ENCODE peak calls at places on chromosomes 12 and 14, in nine cellular contexts. One of them, this sample, is unnamed.

GRCh38 chr14:30874999-30875787 is 834 bp downstream of the COCH start:
- DNase-seq in amniotic stem cell: no peak
- DNase-seq in T-helper 2 cell: no peak
- DNase-seq in astrocyte: no peak
- DNase-seq in HT1080: no peak
- DNase-seq in amygdala: no peak
- DNase-seq in SW480: no peak
- DNase-seq in cardiac muscle cell: no peak
- DNase-seq in NCI-H2029 treated with DMSO at 0.1 percent for 48 hours: no peak
- DNase-seq in this sample: no peak

GRCh38 chr14:37247777-37248461 is 50.2 kb downstream of the MIPOL1 start:
- DNase-seq in SW480: no peak
- DNase-seq in T-helper 2 cell: no peak
- DNase-seq in astrocyte: no peak
- DNase-seq in amygdala: no peak
- DNase-seq in cardiac muscle cell: no peak
- DNase-seq in amniotic stem cell: no peak
- DNase-seq in HT1080: no peak
- DNase-seq in NCI-H2029 treated with DMSO at 0.1 percent for 48 hours: peak
- DNase-seq in this sample: no peak

GRCh38 chr14:74571441-74571841 is 40.6 kb downstream of the LTBP2 start:
- DNase-seq in astrocyte: peak
- DNase-seq in cardiac muscle cell: peak
- DNase-seq in amniotic stem cell: no peak
- DNase-seq in amygdala: no peak
- DNase-seq in T-helper 2 cell: no peak
- DNase-seq in HT1080: no peak
- DNase-seq in SW480: no peak
- DNase-seq in NCI-H2029 treated with DMSO at 0.1 percent for 48 hours: no peak
- DNase-seq in this sample: no peak

GRCh38 chr14:71588028-71588427 is 344.2 kb upstream of the RGS6 start:
- DNase-seq in SW480: no peak
- DNase-seq in amniotic stem cell: peak
- DNase-seq in NCI-H2029 treated with DMSO at 0.1 percent for 48 hours: no peak
- DNase-seq in amygdala: no peak
- DNase-seq in HT1080: peak
- DNase-seq in T-helper 2 cell: no peak
- DNase-seq in astrocyte: peak
- DNase-seq in cardiac muscle cell: peak
- DNase-seq in this sample: no peak

GRCh38 chr14:47442206-47442605 is 233.2 kb downstream of the MDGA2 start:
- DNase-seq in astrocyte: peak
- DNase-seq in NCI-H2029 treated with DMSO at 0.1 percent for 48 hours: no peak
- DNase-seq in HT1080: peak
- DNase-seq in cardiac muscle cell: peak
- DNase-seq in SW480: peak
- DNase-seq in amniotic stem cell: no peak
- DNase-seq in amygdala: no peak
- DNase-seq in T-helper 2 cell: no peak
- DNase-seq in this sample: no peak

GRCh38 chr12:121580959-121581680 is at the start of gene KDM2B:
- DNase-seq in amygdala: peak
- DNase-seq in T-helper 2 cell: no peak
- DNase-seq in NCI-H2029 treated with DMSO at 0.1 percent for 48 hours: no peak
- DNase-seq in SW480: no peak
- DNase-seq in cardiac muscle cell: peak
- DNase-seq in HT1080: no peak
- DNase-seq in amniotic stem cell: no peak
- DNase-seq in astrocyte: peak
- DNase-seq in this sample: peak

GRCh38 chr12:112350593-112351592 is 31.3 kb downstream of the HECTD4 start:
- DNase-seq in amygdala: no peak
- DNase-seq in NCI-H2029 treated with DMSO at 0.1 percent for 48 hours: peak
- DNase-seq in amniotic stem cell: no peak
- DNase-seq in astrocyte: peak
- DNase-seq in HT1080: no peak
- DNase-seq in SW480: no peak
- DNase-seq in cardiac muscle cell: no peak
- DNase-seq in T-helper 2 cell: no peak
- DNase-seq in this sample: no peak

GRCh38 chr12:56034586-56035332 is 7.0 kb upstream of the RPS26 start:
- DNase-seq in SW480: no peak
- DNase-seq in amygdala: no peak
- DNase-seq in T-helper 2 cell: no peak
- DNase-seq in NCI-H2029 treated with DMSO at 0.1 percent for 48 hours: no peak
- DNase-seq in astrocyte: no peak
- DNase-seq in HT1080: no peak
- DNase-seq in amniotic stem cell: no peak
- DNase-seq in cardiac muscle cell: no peak
- DNase-seq in this sample: no peak

GRCh38 chr12:12715459-12716150 is 1.6 kb upstream of the CDKN1B start:
- DNase-seq in T-helper 2 cell: no peak
- DNase-seq in amygdala: no peak
- DNase-seq in cardiac muscle cell: no peak
- DNase-seq in HT1080: no peak
- DNase-seq in SW480: peak
- DNase-seq in amniotic stem cell: no peak
- DNase-seq in astrocyte: peak
- DNase-seq in NCI-H2029 treated with DMSO at 0.1 percent for 48 hours: peak
- DNase-seq in this sample: no peak

GRCh38 chr12:90940872-90941499 is 14.0 kb downstream of the CCER1 start:
- DNase-seq in SW480: peak
- DNase-seq in T-helper 2 cell: no peak
- DNase-seq in amygdala: no peak
- DNase-seq in HT1080: no peak
- DNase-seq in astrocyte: peak
- DNase-seq in cardiac muscle cell: peak
- DNase-seq in amniotic stem cell: peak
- DNase-seq in NCI-H2029 treated with DMSO at 0.1 percent for 48 hours: peak
- DNase-seq in this sample: no peak

GRCh38 chr12:108525681-108526080 is 10.6 kb downstream of the FICD start:
- DNase-seq in NCI-H2029 treated with DMSO at 0.1 percent for 48 hours: no peak
- DNase-seq in SW480: no peak
- DNase-seq in T-helper 2 cell: no peak
- DNase-seq in astrocyte: peak
- DNase-seq in amniotic stem cell: no peak
- DNase-seq in HT1080: peak
- DNase-seq in cardiac muscle cell: no peak
- DNase-seq in amygdala: no peak
- DNase-seq in this sample: no peak

GRCh38 chr12:122062832-122063690 is 15.5 kb upstream of the MLXIP start:
- DNase-seq in cardiac muscle cell: peak
- DNase-seq in astrocyte: peak
- DNase-seq in amygdala: no peak
- DNase-seq in T-helper 2 cell: no peak
- DNase-seq in amniotic stem cell: peak
- DNase-seq in HT1080: peak
- DNase-seq in SW480: peak
- DNase-seq in NCI-H2029 treated with DMSO at 0.1 percent for 48 hours: peak
- DNase-seq in this sample: no peak

GRCh38 chr12:54680374-54680773 is 32.2 kb upstream of the DCD start:
- DNase-seq in cardiac muscle cell: peak
- DNase-seq in astrocyte: no peak
- DNase-seq in T-helper 2 cell: no peak
- DNase-seq in HT1080: peak
- DNase-seq in amygdala: no peak
- DNase-seq in SW480: peak
- DNase-seq in NCI-H2029 treated with DMSO at 0.1 percent for 48 hours: no peak
- DNase-seq in amniotic stem cell: no peak
- DNase-seq in this sample: no peak

GRCh38 chr12:109873653-109874052 is 6.7 kb downstream of the GLTP start:
- DNase-seq in astrocyte: no peak
- DNase-seq in T-helper 2 cell: no peak
- DNase-seq in amniotic stem cell: no peak
- DNase-seq in amygdala: no peak
- DNase-seq in HT1080: no peak
- DNase-seq in NCI-H2029 treated with DMSO at 0.1 percent for 48 hours: no peak
- DNase-seq in cardiac muscle cell: peak
- DNase-seq in SW480: no peak
- DNase-seq in this sample: no peak

GRCh38 chr14:103260629-103261124 is 73.4 kb upstream of the EIF5 start:
- DNase-seq in cardiac muscle cell: peak
- DNase-seq in amniotic stem cell: no peak
- DNase-seq in amygdala: no peak
- DNase-seq in NCI-H2029 treated with DMSO at 0.1 percent for 48 hours: no peak
- DNase-seq in SW480: peak
- DNase-seq in HT1080: peak
- DNase-seq in astrocyte: peak
- DNase-seq in T-helper 2 cell: no peak
- DNase-seq in this sample: no peak

GRCh38 chr12:69130064-69130463 is 109.3 kb upstream of the CPSF6 start:
- DNase-seq in NCI-H2029 treated with DMSO at 0.1 percent for 48 hours: no peak
- DNase-seq in T-helper 2 cell: no peak
- DNase-seq in HT1080: no peak
- DNase-seq in SW480: no peak
- DNase-seq in astrocyte: no peak
- DNase-seq in cardiac muscle cell: peak
- DNase-seq in amygdala: no peak
- DNase-seq in amniotic stem cell: no peak
- DNase-seq in this sample: no peak

GRCh38 chr12:118188690-118189371 is 52.9 kb downstream of the PEBP1 start:
- DNase-seq in cardiac muscle cell: peak
- DNase-seq in amniotic stem cell: no peak
- DNase-seq in NCI-H2029 treated with DMSO at 0.1 percent for 48 hours: no peak
- DNase-seq in HT1080: no peak
- DNase-seq in amygdala: peak
- DNase-seq in T-helper 2 cell: no peak
- DNase-seq in astrocyte: peak
- DNase-seq in SW480: no peak
- DNase-seq in this sample: peak

GRCh38 chr14:67764496-67764895 is 51.9 kb downstream of the ZFYVE26 start:
- DNase-seq in amygdala: no peak
- DNase-seq in NCI-H2029 treated with DMSO at 0.1 percent for 48 hours: no peak
- DNase-seq in T-helper 2 cell: no peak
- DNase-seq in cardiac muscle cell: no peak
- DNase-seq in amniotic stem cell: no peak
- DNase-seq in SW480: no peak
- DNase-seq in astrocyte: no peak
- DNase-seq in HT1080: no peak
- DNase-seq in this sample: no peak

GRCh38 chr12:106245767-106246166 is 2.1 kb downstream of the CKAP4 start:
- DNase-seq in HT1080: peak
- DNase-seq in amniotic stem cell: no peak
- DNase-seq in NCI-H2029 treated with DMSO at 0.1 percent for 48 hours: no peak
- DNase-seq in SW480: no peak
- DNase-seq in astrocyte: peak
- DNase-seq in cardiac muscle cell: peak
- DNase-seq in T-helper 2 cell: no peak
- DNase-seq in amygdala: no peak
- DNase-seq in this sample: no peak

GRCh38 chr12:57069522-57069921 is 9.1 kb downstream of the NEMP1 start:
- DNase-seq in NCI-H2029 treated with DMSO at 0.1 percent for 48 hours: peak
- DNase-seq in HT1080: peak
- DNase-seq in T-helper 2 cell: no peak
- DNase-seq in SW480: peak
- DNase-seq in amniotic stem cell: peak
- DNase-seq in amygdala: peak
- DNase-seq in cardiac muscle cell: peak
- DNase-seq in astrocyte: peak
- DNase-seq in this sample: peak

GRCh38 chr12:33093534-33093933 is 197.0 kb upstream of the PKP2 start:
- DNase-seq in amygdala: no peak
- DNase-seq in NCI-H2029 treated with DMSO at 0.1 percent for 48 hours: no peak
- DNase-seq in HT1080: no peak
- DNase-seq in T-helper 2 cell: no peak
- DNase-seq in astrocyte: no peak
- DNase-seq in cardiac muscle cell: no peak
- DNase-seq in amniotic stem cell: no peak
- DNase-seq in SW480: no peak
- DNase-seq in this sample: no peak

GRCh38 chr14:77889971-77890442 is 90.1 kb downstream of the ADCK1 start:
- DNase-seq in amniotic stem cell: no peak
- DNase-seq in HT1080: peak
- DNase-seq in T-helper 2 cell: no peak
- DNase-seq in SW480: no peak
- DNase-seq in NCI-H2029 treated with DMSO at 0.1 percent for 48 hours: no peak
- DNase-seq in amygdala: peak
- DNase-seq in astrocyte: peak
- DNase-seq in cardiac muscle cell: peak
- DNase-seq in this sample: peak

GRCh38 chr12:114018669-114019068 is 52.5 kb upstream of the RBM19 start:
- DNase-seq in T-helper 2 cell: no peak
- DNase-seq in NCI-H2029 treated with DMSO at 0.1 percent for 48 hours: peak
- DNase-seq in HT1080: no peak
- DNase-seq in astrocyte: no peak
- DNase-seq in amygdala: no peak
- DNase-seq in amniotic stem cell: no peak
- DNase-seq in SW480: peak
- DNase-seq in cardiac muscle cell: peak
- DNase-seq in this sample: no peak

GRCh38 chr12:127284870-127285431 is 982.0 kb upstream of the TMEM132C start:
- DNase-seq in astrocyte: peak
- DNase-seq in amniotic stem cell: peak
- DNase-seq in NCI-H2029 treated with DMSO at 0.1 percent for 48 hours: no peak
- DNase-seq in HT1080: peak
- DNase-seq in SW480: no peak
- DNase-seq in cardiac muscle cell: peak
- DNase-seq in amygdala: no peak
- DNase-seq in T-helper 2 cell: no peak
- DNase-seq in this sample: no peak

GRCh38 chr12:107159384-107159900 is 66.1 kb upstream of the CRY1 start:
- DNase-seq in T-helper 2 cell: no peak
- DNase-seq in NCI-H2029 treated with DMSO at 0.1 percent for 48 hours: no peak
- DNase-seq in cardiac muscle cell: no peak
- DNase-seq in HT1080: no peak
- DNase-seq in amniotic stem cell: no peak
- DNase-seq in astrocyte: no peak
- DNase-seq in amygdala: no peak
- DNase-seq in SW480: peak
- DNase-seq in this sample: no peak

GRCh38 chr12:110005319-110005973 is 6.2 kb downstream of the ANKRD13A start:
- DNase-seq in NCI-H2029 treated with DMSO at 0.1 percent for 48 hours: no peak
- DNase-seq in amygdala: no peak
- DNase-seq in cardiac muscle cell: no peak
- DNase-seq in astrocyte: no peak
- DNase-seq in HT1080: no peak
- DNase-seq in SW480: no peak
- DNase-seq in amniotic stem cell: no peak
- DNase-seq in T-helper 2 cell: no peak
- DNase-seq in this sample: no peak